ENCODE peak calls at places on chromosomes 4 and X, in nine cellular contexts. Z is MM.1S; Y is astrocyte of the cerebellum; F is CD8-positive, alpha-beta T cell; L is RWPE1; Q is endodermal cell; H is brain microvascular endothelial cell; S is PC-9; C is heart right ventricle. T is an unnamed sample.

GRCh38 chrX:111244238-111244750 is 26.0 kb downstream of the CAPN6 start:
- DNase-seq in F (no peak), Q (no peak), L (peak), C (no peak), S (no peak), Z (peak), Y (no peak), H (peak), T (no peak)

GRCh38 chr4:53349201-53349600 is 16.7 kb downstream of the SCFD2 start:
- DNase-seq in Z (no peak), L (no peak), F (no peak), C (no peak), Y (no peak), S (no peak), Q (no peak), H (no peak), T (no peak)

GRCh38 chr4:48197643-48198237 is 63.7 kb upstream of the TXK start:
- DNase-seq in Q (no peak), L (no peak), C (no peak), F (no peak), S (no peak), Z (no peak), H (no peak), Y (no peak), T (no peak)

GRCh38 chr4:65535128-65535527 is 135.2 kb downstream of the EPHA5 start:
- DNase-seq in F (no peak), Y (no peak), H (no peak), L (no peak), Z (no peak), C (no peak), Q (no peak), S (no peak), T (no peak)

GRCh38 chr4:109708990-109709389 is 5.7 kb upstream of the CASP6 start:
- DNase-seq in S (no peak), L (no peak), H (no peak), Q (no peak), Z (peak), F (no peak), Y (no peak), C (no peak), T (no peak)

GRCh38 chr4:137705171-137705783 is 173.0 kb upstream of the PCDH18 start:
- DNase-seq in C (no peak), L (no peak), Q (no peak), S (no peak), H (peak), F (no peak), Z (no peak), Y (peak), T (no peak)

GRCh38 chrX:33087411-33087810 is 123.9 kb downstream of the DMD start:
- DNase-seq in S (no peak), H (no peak), F (no peak), Z (no peak), Q (no peak), C (no peak), L (no peak), Y (no peak), T (no peak)

GRCh38 chr4:4901877-4902276 is 42.4 kb downstream of the MSX1 start:
- DNase-seq in C (no peak), S (no peak), F (no peak), Y (no peak), Q (peak), L (no peak), Z (no peak), H (no peak), T (no peak)

GRCh38 chr4:139764686-139765085 is 99.1 kb downstream of the MGST2 start:
- DNase-seq in F (no peak), C (peak), Z (no peak), H (no peak), S (no peak), Q (no peak), Y (no peak), L (no peak), T (no peak)

GRCh38 chr4:98685225-98686045 is 27.0 kb upstream of the TSPAN5 start:
- DNase-seq in H (no peak), Q (no peak), F (no peak), S (no peak), L (no peak), Y (no peak), C (no peak), Z (no peak), T (no peak)

GRCh38 chr4:138406881-138407280 is 164.7 kb upstream of the SLC7A11 start:
- DNase-seq in Y (no peak), L (no peak), H (no peak), C (no peak), Q (no peak), F (no peak), Z (no peak), S (no peak), T (no peak)

GRCh38 chr4:87746001-87746400 is 53.4 kb upstream of the IBSP start:
- DNase-seq in L (no peak), H (no peak), F (no peak), Q (no peak), Y (no peak), S (no peak), C (no peak), Z (no peak), T (no peak)

GRCh38 chrX:1421433-1422134 is 29.7 kb upstream of the SLC25A6 start:
- DNase-seq in C (no peak), F (no peak), S (no peak), Z (no peak), Y (no peak), L (no peak), H (no peak), Q (no peak), T (no peak)

GRCh38 chrX:110418857-110419249 is 60.2 kb downstream of the RTL9 start:
- DNase-seq in L (no peak), C (no peak), Q (no peak), F (no peak), Y (no peak), Z (no peak), H (peak), S (no peak), T (no peak)

GRCh38 chr4:172648471-172648870 is 520.1 kb upstream of the GALNT7 start:
- DNase-seq in Y (no peak), Q (no peak), L (no peak), C (no peak), Z (peak), S (no peak), F (no peak), H (no peak), T (no peak)

GRCh38 chrX:136268051-136269048 is 17.1 kb upstream of the MAP7D3 start:
- DNase-seq in Q (peak), F (peak), H (no peak), S (peak), Y (peak), C (no peak), Z (peak), L (peak), T (peak)

GRCh38 chrX:54746928-54747327 is 51.1 kb downstream of the ITIH6 start:
- DNase-seq in F (no peak), Q (no peak), C (no peak), H (no peak), L (no peak), Z (no peak), S (no peak), Y (no peak), T (no peak)
- TF ChIP-seq CTCF in F (no peak), Q (no peak), C (no peak), H (no peak), L (no peak), Z (no peak), S (no peak), Y (no peak), T (no peak)

DNA sequence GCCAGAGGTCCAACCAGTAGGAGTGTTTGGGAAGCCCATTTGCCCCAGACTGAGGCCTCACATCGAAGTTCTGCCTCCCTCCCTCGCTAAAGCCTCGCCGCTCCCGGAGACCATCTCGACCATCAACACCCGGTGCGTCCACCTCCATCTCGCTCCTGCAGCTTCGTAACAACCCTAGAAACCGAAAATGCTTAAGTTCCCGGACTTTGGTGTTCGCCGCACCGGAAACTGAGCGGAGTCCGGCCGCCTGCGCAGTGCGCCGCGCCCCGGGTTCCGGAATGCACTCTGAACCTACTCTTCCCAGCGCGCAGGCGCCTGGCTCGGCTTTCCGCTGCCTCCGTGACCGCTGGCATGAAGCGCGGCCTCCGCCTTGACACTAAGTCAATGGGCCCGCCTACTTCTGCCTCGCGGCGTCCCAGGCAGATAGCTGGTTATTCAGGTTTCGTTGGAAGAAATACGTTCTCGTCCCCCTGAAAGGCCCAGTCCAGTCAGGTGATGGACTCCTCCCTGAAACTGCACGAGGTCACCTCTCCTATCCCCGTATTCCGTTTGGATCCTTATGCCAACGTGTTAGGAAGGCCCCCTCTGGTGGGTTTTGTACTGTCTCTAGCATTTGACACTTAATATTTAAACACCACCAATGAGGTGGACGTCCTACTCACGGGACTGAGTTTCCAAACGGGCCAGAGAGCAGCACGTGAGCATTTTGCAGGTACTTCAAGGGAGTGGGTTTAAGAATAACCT is 21.4 kb downstream of the FABP2 start:
- DNase-seq in H (peak), F (peak), L (peak), S (peak), Z (peak), C (peak), Q (peak), Y (peak), T (peak)
- TF ChIP-seq CTCF in H (peak), F (no peak), L (no peak), S (peak), Z (peak), C (no peak), Q (peak), Y (no peak), T (no peak)

DNA sequence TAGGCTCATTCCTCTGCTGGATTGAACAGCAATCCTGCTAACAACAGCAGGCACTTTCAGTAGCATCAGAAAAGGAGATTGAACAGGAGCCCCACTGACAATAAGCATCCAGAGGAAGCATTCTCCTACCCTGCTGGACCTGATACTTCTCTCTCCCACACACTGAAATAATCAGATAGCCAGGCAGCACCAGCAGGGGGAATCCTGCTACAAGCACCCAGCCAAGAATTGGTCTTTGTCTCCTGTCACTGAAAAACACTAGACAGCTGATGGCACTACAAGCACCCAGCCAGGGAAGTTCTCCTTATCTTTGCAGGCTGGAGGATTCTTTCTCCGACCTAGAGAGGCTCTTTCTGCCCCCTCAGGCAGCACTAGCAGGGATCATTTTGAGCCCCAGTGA is 444.3 kb upstream of the GRIA3 start:
- DNase-seq in L (no peak), F (no peak), Z (no peak), Q (peak), H (no peak), S (no peak), Y (no peak), C (no peak), T (no peak)
- TF ChIP-seq CTCF in L (no peak), F (no peak), Z (no peak), Q (peak), H (peak), S (no peak), Y (no peak), C (no peak), T (no peak)

GRCh38 chr4:164700471-164700870 is 53.5 kb upstream of the SMIM31 start:
- DNase-seq in Z (no peak), Y (no peak), S (no peak), Q (peak), F (no peak), H (no peak), C (no peak), L (no peak), T (peak)
- TF ChIP-seq CTCF in Z (peak), Y (no peak), S (peak), Q (peak), F (no peak), H (peak), C (no peak), L (no peak), T (no peak)